ENCODE peak calls at places on chromosomes 4 and X, in seven cellular contexts. T is lower lobe of right lung, R is astrocyte, N is HCT116, C is prostate gland, F is sigmoid colon, I is Peyer's patch. X is an unnamed sample. For H3K36me3, the result is how much of the 10 kb centered on the place peaks cover.

GRCh38 chrX:102624105-102624504 is 24.8 kb downstream of the ARMCX5 start:
- DNase-seq in T (no peak), R (peak), N (no peak), C (no peak), F (no peak), I (no peak), X (no peak)

GRCh38 chr4:143358923-143359694 is 22.4 kb downstream of the GAB1 start:
- DNase-seq in T (peak), R (peak), N (no peak), C (peak), F (no peak), I (peak), X (peak)

GRCh38 chr4:4472344-4472958 is 69.4 kb downstream of the STX18 start:
- DNase-seq in T (no peak), R (peak), N (no peak), C (no peak), F (no peak), I (peak), X (no peak)

GRCh38 chr4:11427201-11427996 is 1.3 kb downstream of the HS3ST1 start:
- DNase-seq in T (no peak), R (no peak), N (no peak), C (no peak), F (no peak), I (no peak), X (no peak)

GRCh38 chr4:11436673-11437072 is 8.0 kb upstream of the HS3ST1 start:
- DNase-seq in T (no peak), R (no peak), N (no peak), C (no peak), F (no peak), I (peak), X (no peak)

GRCh38 chrX:74519870-74520269 is 94.6 kb downstream of the RLIM start:
- DNase-seq in T (no peak), R (no peak), N (no peak), C (no peak), F (no peak), I (no peak), X (no peak)

GRCh38 chrX:56800801-56801200 is 71.8 kb downstream of the NBDY start:
- DNase-seq in T (no peak), R (no peak), N (no peak), C (no peak), F (no peak), I (peak), X (no peak)

GRCh38 chr4:143163618-143164017 is 21.1 kb upstream of the USP38 start:
- DNase-seq in T (no peak), R (no peak), N (no peak), C (no peak), F (no peak), I (no peak), X (no peak)

GRCh38 chr4:186190456-186191265 is 706 bp upstream of the CYP4V2 start:
- DNase-seq in T (no peak), R (peak), N (no peak), C (peak), F (peak), I (no peak), X (no peak)

GRCh38 chrX:2928583-2929434 is at the start of gene ARSD:
- DNase-seq in T (peak), R (peak), N (peak), C (peak), F (peak), I (peak), X (peak)

GRCh38 chr4:30901781-30902479 is 181.8 kb downstream of the PCDH7 start:
- DNase-seq in T (no peak), R (no peak), N (peak), C (no peak), F (no peak), I (no peak), X (no peak)

GRCh38 chr4:150140774-150141400 is 62.6 kb downstream of the DCLK2 start:
- DNase-seq in T (no peak), R (peak), N (no peak), C (no peak), F (no peak), I (no peak), X (no peak)

GRCh38 chr4:143558823-143559756 is 45.6 kb downstream of the SMARCA5 start:
- DNase-seq in T (peak), R (peak), N (no peak), C (peak), F (peak), I (peak), X (peak)

GRCh38 chr4:8328866-8329559 is 59.5 kb downstream of the HTRA3 start:
- DNase-seq in T (peak), R (no peak), N (no peak), C (no peak), F (peak), I (no peak), X (no peak)

GRCh38 chrX:252421-253291 is 28.5 kb upstream of the PLCXD1 start:
- DNase-seq in T (no peak), R (no peak), N (no peak), C (no peak), F (peak), I (no peak), X (no peak)

GRCh38 chr4:88166608-88167007 is 8.2 kb upstream of the ABCG2 start:
- DNase-seq in T (no peak), R (no peak), N (no peak), C (no peak), F (no peak), I (no peak), X (no peak)

GRCh38 chr4:6917445-6918241 is 8.0 kb downstream of the TBC1D14 start:
- DNase-seq in T (peak), R (no peak), N (peak), C (peak), F (peak), I (peak), X (peak)

GRCh38 chr4:173171098-173171497 is 2.5 kb downstream of the GALNT7 start:
- DNase-seq in T (no peak), R (no peak), N (no peak), C (no peak), F (no peak), I (no peak), X (no peak)

GRCh38 chrX:81542255-81542654 is 340.4 kb downstream of the SH3BGRL start:
- DNase-seq in T (no peak), R (no peak), N (no peak), C (no peak), F (no peak), I (no peak), X (no peak)

GRCh38 chrX:110156167-110156754 is 153.3 kb downstream of the TMEM164 start:
- DNase-seq in T (no peak), R (no peak), N (no peak), C (no peak), F (no peak), I (no peak), X (no peak)

GRCh38 chr4:81470456-81471327 is 1.0 kb downstream of the RASGEF1B start:
- DNase-seq in T (peak), R (no peak), N (no peak), C (peak), F (peak), I (peak), X (peak)

GRCh38 chr4:142126890-142127497 is 490.6 kb downstream of the IL15 start:
- DNase-seq in T (no peak), R (peak), N (peak), C (peak), F (peak), I (peak), X (peak)

GRCh38 chrX:102950908-102951866 is 14.1 kb downstream of the RAB40AL start:
- DNase-seq in T (no peak), R (peak), N (peak), C (peak), F (no peak), I (peak), X (peak)

GRCh38 chrX:653316-653715 is 22.7 kb downstream of the SHOX start:
- DNase-seq in T (no peak), R (no peak), N (no peak), C (no peak), F (no peak), I (no peak), X (no peak)

GRCh38 chr4:139454111-139454600 is at the start of gene RAB33B:
- DNase-seq in T (no peak), R (no peak), N (no peak), C (no peak), F (no peak), I (no peak), X (no peak)

GRCh38 chrX:56978172-56978571 is 17.2 kb downstream of the SPIN3 start:
- DNase-seq in T (no peak), R (peak), N (peak), C (peak), F (no peak), I (peak), X (no peak)

GRCh38 chr4:75004755-75005668 is 72.1 kb downstream of the PARM1 start:
- DNase-seq in T (no peak), R (no peak), N (no peak), C (peak), F (no peak), I (no peak), X (no peak)

GRCh38 chrX:101408530-101408836 is 461 bp downstream of the HNRNPH2 start:
- DNase-seq in T (no peak), R (no peak), N (no peak), C (no peak), F (no peak), I (no peak), X (no peak)

GRCh38 chrX:101411984-101412383 is 4.0 kb downstream of the HNRNPH2 start:
- DNase-seq in T (no peak), R (no peak), N (no peak), C (no peak), F (no peak), I (no peak), X (no peak)

GRCh38 chrX:101409043-101409442 is 1.0 kb downstream of the HNRNPH2 start:
- DNase-seq in T (no peak), R (no peak), N (no peak), C (no peak), F (no peak), I (no peak), X (no peak)

GRCh38 chrX:101407748-101408529 is at the start of the genes GLA and HNRNPH2:
- DNase-seq in T (peak), R (peak), N (peak), C (peak), F (peak), I (peak), X (peak)

GRCh38 chrX:101410461-101410860 is 2.4 kb downstream of the HNRNPH2 start:
- DNase-seq in T (no peak), R (no peak), N (no peak), C (no peak), F (no peak), I (no peak), X (no peak)
- H3K36me3 ChIP-seq in T (under half), R (under half), N (under half), C (under half), F (under half), I (under half), X (under half)

GRCh38 chrX:18661273-18661672 is 10.6 kb downstream of the RS1 start:
- DNase-seq in T (no peak), R (no peak), N (no peak), C (no peak), F (no peak), I (no peak), X (no peak)

GRCh38 chrX:18668059-18668458 is 3.8 kb downstream of the RS1 start:
- DNase-seq in T (no peak), R (no peak), N (no peak), C (no peak), F (no peak), I (no peak), X (peak)

GRCh38 chrX:18666614-18667013 is 5.3 kb downstream of the RS1 start:
- DNase-seq in T (peak), R (no peak), N (no peak), C (no peak), F (no peak), I (no peak), X (no peak)

GRCh38 chrX:18668468-18668867 is 3.4 kb downstream of the RS1 start:
- DNase-seq in T (no peak), R (no peak), N (no peak), C (no peak), F (no peak), I (no peak), X (no peak)

DNA sequence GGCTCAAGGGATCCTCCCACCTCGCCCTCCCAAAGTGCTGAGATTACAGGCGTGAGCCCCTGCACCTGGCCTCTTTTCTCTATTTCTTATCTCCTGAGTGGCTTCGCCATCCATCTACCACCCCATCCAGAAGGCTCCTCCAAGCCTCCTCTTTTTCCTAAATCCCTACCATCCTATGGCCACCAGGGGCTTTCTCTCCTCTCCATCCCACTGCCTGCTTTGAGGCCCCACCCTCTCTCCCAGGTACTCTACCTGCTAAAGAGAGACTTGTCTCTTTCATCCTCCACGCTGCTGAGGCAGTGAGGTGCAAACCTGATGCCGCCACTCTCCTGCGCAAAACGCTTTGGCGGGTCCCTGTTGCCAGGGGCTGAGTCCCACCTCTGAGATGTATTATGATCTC is 7.0 kb downstream of the RS1 start:
- DNase-seq in T (no peak), R (no peak), N (no peak), C (no peak), F (no peak), I (no peak), X (peak)
- TF ChIP-seq CTCF in T (no peak), R (no peak), N (peak), C (no peak), F (no peak), I (no peak), X (no peak)

DNA sequence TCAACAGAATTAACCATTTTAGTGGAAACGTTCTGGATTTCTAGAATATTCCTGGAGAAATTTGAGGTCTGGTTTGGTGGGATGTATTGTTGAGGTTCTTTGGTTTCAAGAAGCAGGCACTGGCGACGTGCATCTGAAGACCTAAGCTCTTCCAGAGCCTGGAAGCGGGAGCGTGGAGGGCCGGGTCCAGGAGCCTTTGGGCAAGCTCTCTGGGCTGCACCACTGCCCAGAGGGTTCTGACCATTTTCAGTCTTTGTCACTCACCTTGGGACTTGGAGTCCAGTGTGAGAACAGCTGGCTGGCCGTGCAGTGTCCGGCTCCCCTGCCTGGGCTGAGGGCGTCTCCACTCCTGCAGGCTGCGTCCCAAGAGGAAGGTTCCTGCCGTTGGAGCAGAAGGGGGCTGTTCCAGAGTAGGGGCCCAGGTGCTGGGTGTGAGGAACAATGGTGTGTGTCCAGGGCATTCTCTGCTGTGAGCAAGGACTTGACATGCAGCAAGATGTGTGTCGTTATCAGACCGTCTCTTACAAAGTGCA is 24.0 kb downstream of the PIGG start:
- DNase-seq in T (no peak), R (no peak), N (no peak), C (no peak), F (no peak), I (no peak), X (no peak)
- H3K36me3 ChIP-seq in T (half or more), R (under half), N (under half), C (under half), F (under half), I (half or more), X (under half)

DNA sequence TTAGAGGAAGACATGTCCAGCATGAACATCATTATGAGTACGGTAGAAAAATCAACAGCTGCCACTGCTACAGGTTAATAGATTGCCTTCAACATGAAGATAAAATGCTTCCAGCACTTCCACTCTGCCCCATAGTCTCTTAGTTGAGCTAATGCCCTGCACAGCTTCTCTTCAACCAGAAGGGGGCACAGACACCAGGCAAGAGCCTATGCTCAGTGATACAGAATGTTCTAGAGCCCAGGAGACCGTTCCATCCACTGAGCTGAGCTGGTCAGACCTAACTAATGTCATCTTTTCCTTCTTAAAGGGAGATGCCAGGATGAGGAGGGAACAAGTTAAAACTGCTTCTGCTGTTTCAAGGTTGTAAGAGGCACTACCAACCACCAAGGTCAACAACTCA is 42.2 kb downstream of the SMIM10L2A start:
- DNase-seq in T (no peak), R (no peak), N (peak), C (no peak), F (no peak), I (no peak), X (no peak)
- TF ChIP-seq CTCF in T (no peak), R (no peak), N (peak), C (no peak), F (no peak), I (peak), X (no peak)

DNA sequence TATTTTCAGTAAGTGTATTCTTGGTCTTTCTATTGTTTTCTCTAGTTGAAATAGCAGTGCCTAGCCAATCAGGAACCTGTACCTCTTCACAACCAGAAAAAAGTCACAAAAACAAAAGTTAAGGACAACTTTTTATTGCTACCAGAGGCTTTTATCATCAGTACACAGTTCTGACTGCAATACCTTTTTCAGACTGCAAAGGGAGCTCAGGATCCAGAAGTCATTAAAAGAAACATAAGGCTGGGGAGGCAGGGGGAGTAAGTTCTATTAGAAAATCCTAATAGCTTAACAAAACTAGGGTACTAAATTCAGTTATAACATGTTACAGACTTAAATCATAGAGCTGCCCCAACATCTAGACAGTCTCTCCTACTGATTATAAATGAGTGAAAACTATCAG is 28.8 kb downstream of the CCNI start:
- DNase-seq in T (no peak), R (no peak), N (no peak), C (no peak), F (no peak), I (no peak), X (no peak)
- H3K36me3 ChIP-seq in T (half or more), R (under half), N (under half), C (under half), F (under half), I (under half), X (under half)

GRCh38 chr4:114132830-114133229 is 153.4 kb upstream of the ARSJ start:
- DNase-seq in T (no peak), R (no peak), N (no peak), C (no peak), F (no peak), I (no peak), X (no peak)
- TF ChIP-seq CTCF in T (peak), R (peak), N (peak), C (no peak), F (no peak), I (no peak), X (peak)

GRCh38 chr4:853416-853781 is 27.5 kb upstream of the CPLX1 start:
- DNase-seq in T (peak), R (no peak), N (no peak), C (no peak), F (no peak), I (no peak), X (no peak)

GRCh38 chr4:850323-850945 is 24.5 kb upstream of the CPLX1 start:
- DNase-seq in T (peak), R (no peak), N (no peak), C (no peak), F (no peak), I (no peak), X (no peak)

GRCh38 chr4:849478-850175 is 23.7 kb upstream of the CPLX1 start:
- DNase-seq in T (peak), R (no peak), N (no peak), C (no peak), F (no peak), I (no peak), X (no peak)

GRCh38 chr4:854356-854755 is 28.4 kb upstream of the CPLX1 start:
- DNase-seq in T (peak), R (no peak), N (no peak), C (no peak), F (no peak), I (no peak), X (no peak)

DNA sequence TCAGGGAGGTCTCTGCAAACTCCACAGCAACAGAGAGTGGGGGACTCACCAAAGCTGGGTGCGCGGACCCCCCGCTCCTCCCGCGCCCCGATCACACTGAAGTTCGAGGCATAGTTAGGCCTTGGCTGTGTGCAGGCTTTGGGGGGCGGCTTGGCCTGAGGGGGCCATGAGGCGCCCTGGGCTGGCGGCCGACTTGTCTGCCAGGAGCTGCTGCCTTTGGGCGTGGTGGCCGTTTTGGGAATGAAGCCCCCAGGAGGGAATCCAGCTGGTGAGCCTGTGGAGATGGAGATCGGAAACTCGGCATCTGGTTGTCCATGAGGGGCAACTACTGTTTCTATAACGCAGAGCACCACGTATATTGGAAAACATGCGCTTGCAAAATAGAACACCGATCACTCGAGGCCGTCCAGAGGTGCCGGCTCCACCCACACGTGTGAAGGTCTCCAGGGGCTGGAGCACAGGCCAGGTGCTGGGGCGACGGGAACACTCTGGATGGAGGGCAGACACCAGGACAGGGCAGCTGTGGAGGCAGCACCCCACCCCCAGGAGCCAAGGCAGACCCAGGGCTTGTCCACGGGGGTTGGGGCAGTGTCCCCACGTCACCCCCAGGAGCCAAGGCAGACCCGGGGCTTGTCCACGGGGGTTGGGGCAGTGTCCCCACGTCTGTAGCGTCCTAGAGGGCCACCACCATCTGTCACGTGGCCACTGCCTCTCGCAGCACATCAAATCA is 25.9 kb upstream of the CPLX1 start:
- DNase-seq in T (peak), R (no peak), N (no peak), C (no peak), F (no peak), I (no peak), X (no peak)
- H3K36me3 ChIP-seq in T (half or more), R (under half), N (under half), C (under half), F (under half), I (half or more), X (under half)

X was measured in Caco-2.